ENCODE peak calls at places on chromosome 22, in nine cellular contexts. G is AG10803, Q is astrocyte of the spinal cord, K is mesothelial cell of epicardium, R is GM20000, U is mucosa of descending colon, N is endothelial cell, O is H9, E is DND-41. Z is an unnamed sample.

GRCh38 chr22:32932176-32932575 is 126.0 kb downstream of the SYN3 start:
- DNase-seq in U (no peak), G (peak), K (no peak), Q (no peak), N (no peak), O (no peak), R (no peak), E (no peak), Z (no peak)

GRCh38 chr22:41410311-41410751 is 28.6 kb downstream of the TEF start:
- DNase-seq in G (no peak), N (no peak), U (no peak), Q (no peak), K (no peak), O (no peak), R (no peak), E (no peak), Z (no peak)

GRCh38 chr22:47165998-47166397 is 403.5 kb downstream of the TBC1D22A start:
- DNase-seq in Q (no peak), R (no peak), U (peak), O (peak), K (no peak), G (no peak), N (no peak), E (no peak), Z (no peak)

GRCh38 chr22:29695129-29695926 is 24.5 kb upstream of the CABP7 start:
- DNase-seq in U (no peak), O (no peak), Q (no peak), E (no peak), G (no peak), K (no peak), N (no peak), R (no peak), Z (no peak)

GRCh38 chr22:27581688-27582087 is 219.9 kb downstream of the MN1 start:
- DNase-seq in Q (no peak), R (no peak), N (no peak), G (peak), K (no peak), O (no peak), E (no peak), U (peak), Z (no peak)

GRCh38 chr22:35306350-35306967 is 6.8 kb downstream of the TOM1 start:
- DNase-seq in K (no peak), Q (no peak), G (no peak), N (no peak), R (no peak), U (no peak), O (no peak), E (no peak), Z (no peak)

GRCh38 chr22:45997775-45998637 is 21.0 kb upstream of the WNT7B start:
- DNase-seq in E (no peak), O (no peak), K (no peak), Q (no peak), G (no peak), U (peak), R (no peak), N (no peak), Z (peak)

GRCh38 chr22:28063656-28064055 is 144.6 kb upstream of the PITPNB start:
- DNase-seq in U (no peak), E (no peak), N (no peak), O (no peak), K (no peak), Q (no peak), R (no peak), G (no peak), Z (no peak)

GRCh38 chr22:49994361-49995058 is 18.1 kb downstream of the IL17REL start:
- DNase-seq in K (no peak), E (no peak), U (peak), G (no peak), R (no peak), N (no peak), O (no peak), Q (no peak), Z (no peak)

GRCh38 chr22:27636716-27637503 is 164.6 kb downstream of the MN1 start:
- DNase-seq in G (no peak), K (no peak), E (no peak), Q (no peak), U (no peak), N (no peak), O (no peak), R (no peak), Z (no peak)

GRCh38 chr22:26466196-26466595 is 17.4 kb downstream of the HPS4 start:
- DNase-seq in Q (no peak), O (no peak), R (no peak), K (no peak), U (no peak), E (no peak), N (no peak), G (peak), Z (no peak)

GRCh38 chr22:46761017-46761416 is 1.4 kb upstream of the TBC1D22A start:
- DNase-seq in R (no peak), Q (no peak), K (no peak), N (no peak), U (no peak), O (no peak), E (no peak), G (no peak), Z (no peak)

GRCh38 chr22:41957941-41958556 is 6.1 kb downstream of the SMIM45 start:
- DNase-seq in U (peak), Q (no peak), K (no peak), G (no peak), N (no peak), E (no peak), R (no peak), O (no peak), Z (no peak)

GRCh38 chr22:30235687-30236170 is 10.8 kb downstream of the LIF start:
- DNase-seq in R (no peak), K (peak), G (peak), N (no peak), O (no peak), Q (peak), U (no peak), E (no peak), Z (no peak)

GRCh38 chr22:49569286-49570031 is 258.2 kb downstream of the BRD1 start:
- DNase-seq in O (peak), R (no peak), U (no peak), Q (no peak), E (no peak), K (no peak), G (no peak), N (no peak), Z (no peak)

GRCh38 chr22:31646186-31647019 is 15.6 kb downstream of the PISD start:
- DNase-seq in O (no peak), Q (peak), K (no peak), N (no peak), G (peak), E (no peak), R (peak), U (no peak), Z (no peak)

GRCh38 chr22:37870273-37870672 is 21.1 kb downstream of the EIF3L start:
- DNase-seq in N (no peak), U (no peak), G (peak), R (no peak), E (no peak), O (no peak), K (no peak), Q (no peak), Z (no peak)

GRCh38 chr22:37996515-37997246 is 12.3 kb upstream of the SOX10 start:
- DNase-seq in E (no peak), Q (no peak), O (no peak), U (peak), R (no peak), K (no peak), N (no peak), G (no peak), Z (no peak)

GRCh38 chr22:47618180-47618579 is 855.7 kb downstream of the TBC1D22A start:
- DNase-seq in O (no peak), R (no peak), E (no peak), U (no peak), N (no peak), K (peak), Q (no peak), G (no peak), Z (no peak)

GRCh38 chr22:49716441-49716840 is 111.2 kb downstream of the BRD1 start:
- DNase-seq in Q (no peak), O (no peak), U (no peak), K (no peak), E (no peak), N (no peak), G (no peak), R (no peak), Z (no peak)

GRCh38 chr22:44669725-44670027 is 32.3 kb upstream of the PRR5 start:
- DNase-seq in K (no peak), G (peak), Q (no peak), R (no peak), U (peak), N (peak), E (no peak), O (peak), Z (no peak)

GRCh38 chr22:48926663-48927062 is 901.0 kb downstream of the BRD1 start:
- DNase-seq in R (no peak), K (peak), Q (no peak), E (no peak), U (no peak), G (no peak), O (no peak), N (no peak), Z (no peak)

GRCh38 chr22:38315801-38316339 is 1.4 kb downstream of the CSNK1E start:
- DNase-seq in O (no peak), U (no peak), E (no peak), N (no peak), R (peak), K (no peak), Q (peak), G (peak), Z (peak)

GRCh38 chr22:25747245-25747944 is 5.4 kb downstream of the MYO18B start:
- DNase-seq in O (no peak), U (peak), Q (peak), K (no peak), R (no peak), G (peak), E (no peak), N (no peak), Z (no peak)

GRCh38 chr22:31084811-31085492 is 3.8 kb downstream of the SMTN start:
- DNase-seq in Q (peak), N (peak), O (peak), E (peak), G (peak), U (peak), R (peak), K (peak), Z (peak)

GRCh38 chr22:38192475-38192863 is 9.3 kb upstream of the MAFF start:
- DNase-seq in G (no peak), N (no peak), U (no peak), R (no peak), O (no peak), Q (no peak), E (no peak), K (no peak), Z (no peak)

GRCh38 chr22:45376703-45377102 is 36.7 kb downstream of the SMC1B start:
- DNase-seq in U (no peak), O (no peak), G (peak), K (no peak), N (no peak), E (no peak), Q (no peak), R (no peak), Z (peak)

GRCh38 chr22:43514476-43515157 is 102.8 kb downstream of the MPPED1 start:
- DNase-seq in R (no peak), G (no peak), K (no peak), Q (no peak), O (no peak), N (no peak), U (no peak), E (no peak), Z (no peak)

GRCh38 chr22:43516386-43516785 is 104.6 kb downstream of the MPPED1 start:
- DNase-seq in O (no peak), G (no peak), N (no peak), R (no peak), E (no peak), U (no peak), Q (no peak), K (no peak), Z (no peak)

GRCh38 chr22:43515411-43515810 is 103.6 kb downstream of the MPPED1 start:
- DNase-seq in R (no peak), K (no peak), O (no peak), Q (no peak), E (no peak), U (no peak), G (no peak), N (no peak), Z (no peak)

GRCh38 chr22:43516996-43517635 is 105.3 kb downstream of the MPPED1 start:
- DNase-seq in N (no peak), R (no peak), K (no peak), E (no peak), Q (no peak), U (no peak), G (no peak), O (no peak), Z (no peak)

DNA sequence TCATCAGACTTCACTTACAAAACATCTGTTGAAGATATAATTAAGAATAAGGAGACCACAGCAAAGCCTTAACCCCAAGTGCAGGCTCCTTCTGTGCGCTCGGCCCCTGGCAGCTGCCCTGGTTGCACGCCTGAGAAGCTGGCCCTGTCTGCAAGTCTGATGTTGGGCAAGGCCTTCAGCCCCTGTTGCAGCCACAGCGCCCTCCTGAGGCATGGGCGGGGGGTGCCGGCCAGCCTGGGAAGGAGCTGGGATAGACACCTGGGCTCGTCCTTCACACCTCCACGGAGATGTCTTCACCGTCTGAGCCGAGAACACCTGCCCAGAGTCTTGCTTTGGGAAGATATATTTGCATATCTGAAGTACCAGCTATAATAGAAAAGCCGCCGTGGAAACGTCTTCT is 104.1 kb downstream of the MPPED1 start:
- DNase-seq in U (no peak), R (no peak), E (no peak), Q (no peak), N (peak), G (no peak), O (peak), K (no peak), Z (no peak)
- TF ChIP-seq CTCF in U (no peak), R (no peak), E (no peak), Q (no peak), N (no peak), G (no peak), O (peak), K (no peak), Z (no peak)

GRCh38 chr22:23522642-23523251 is 57.3 kb downstream of the IGLL1 start:
- DNase-seq in E (peak), K (no peak), O (no peak), R (no peak), Q (peak), U (no peak), G (no peak), N (no peak), Z (no peak)

GRCh38 chr22:23520875-23521441 is 59.1 kb downstream of the IGLL1 start:
- DNase-seq in R (no peak), N (no peak), E (no peak), G (peak), U (peak), K (no peak), O (no peak), Q (peak), Z (no peak)

GRCh38 chr22:23519442-23520177 is 60.5 kb downstream of the IGLL1 start:
- DNase-seq in R (no peak), Q (no peak), E (no peak), U (no peak), N (no peak), G (no peak), O (no peak), K (no peak), Z (no peak)

GRCh38 chr22:23523746-23524145 is 56.3 kb downstream of the IGLL1 start:
- DNase-seq in Q (no peak), E (peak), U (no peak), N (no peak), G (no peak), K (no peak), O (no peak), R (no peak), Z (no peak)

DNA sequence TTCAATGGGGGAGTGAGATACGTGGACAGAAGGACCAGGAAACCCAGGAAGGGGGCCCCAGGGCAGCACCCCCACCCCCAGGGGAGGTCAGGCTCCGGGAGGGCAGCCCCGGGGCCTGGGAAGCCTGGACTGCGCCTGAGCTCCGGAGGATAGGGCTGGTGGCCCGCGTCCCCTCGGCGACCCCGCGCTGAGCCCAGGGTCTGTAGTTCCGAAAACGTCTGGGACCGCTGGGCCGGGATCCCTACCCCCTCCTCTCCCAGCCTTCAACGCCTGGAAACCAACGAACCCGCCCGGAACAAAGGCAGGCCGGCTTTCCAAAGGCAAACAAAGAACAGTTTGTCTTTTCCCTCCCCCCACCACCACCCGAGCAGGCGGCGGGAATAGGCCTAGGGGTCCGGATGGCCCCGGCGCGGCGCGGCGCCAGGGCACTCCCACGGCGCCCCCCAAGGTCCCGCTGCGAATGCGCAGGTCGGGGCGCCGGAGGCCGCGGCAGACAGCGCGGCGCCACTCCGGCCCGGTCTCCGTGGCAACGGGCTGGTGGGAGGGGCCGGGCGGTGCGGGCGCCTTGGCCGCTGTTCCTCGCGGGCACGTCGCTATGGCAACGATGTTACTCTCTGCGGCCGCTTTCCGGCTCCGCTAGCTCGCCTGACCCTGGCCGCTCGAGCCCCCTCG is 58.5 kb downstream of the IGLL1 start:
- DNase-seq in Q (peak), E (peak), G (peak), K (peak), O (peak), N (peak), R (peak), U (peak), Z (peak)
- TF ChIP-seq CTCF in Q (no peak), E (peak), G (no peak), K (no peak), O (peak), N (no peak), R (no peak), U (no peak), Z (no peak)

GRCh38 chr22:20430641-20431519 is 6.7 kb downstream of the SCARF2 start:
- DNase-seq in E (no peak), K (peak), Q (no peak), R (peak), N (peak), U (peak), G (peak), O (peak), Z (peak)

GRCh38 chr22:20431520-20432237 is 5.9 kb downstream of the SCARF2 start:
- DNase-seq in N (no peak), E (no peak), Q (no peak), U (no peak), K (no peak), R (peak), G (no peak), O (peak), Z (no peak)

GRCh38 chr22:20429254-20430100 is 8.1 kb downstream of the SCARF2 start:
- DNase-seq in G (no peak), O (peak), N (peak), R (peak), Q (no peak), E (peak), U (peak), K (no peak), Z (peak)

GRCh38 chr22:20428496-20429253 is 8.9 kb downstream of the SCARF2 start:
- DNase-seq in R (no peak), K (no peak), Q (no peak), O (no peak), G (no peak), E (no peak), U (peak), N (no peak), Z (no peak)

GRCh38 chr22:20430101-20430640 is 7.5 kb downstream of the SCARF2 start:
- DNase-seq in R (peak), K (no peak), G (no peak), N (no peak), U (no peak), O (peak), E (no peak), Q (no peak), Z (no peak)
- TF ChIP-seq CTCF in R (no peak), K (no peak), G (no peak), N (no peak), U (no peak), O (no peak), E (no peak), Q (no peak), Z (no peak)

GRCh38 chr22:17009640-17010291 is 1.7 kb upstream of the GAB4 start:
- DNase-seq in R (no peak), Q (no peak), U (no peak), K (no peak), G (no peak), E (no peak), O (no peak), N (no peak), Z (no peak)
- TF ChIP-seq CTCF in R (no peak), Q (no peak), U (no peak), K (no peak), G (no peak), E (peak), O (peak), N (no peak), Z (peak)

GRCh38 chr22:21938906-21939305 is 13.7 kb downstream of the PPM1F start:
- DNase-seq in N (no peak), U (no peak), E (no peak), G (no peak), K (no peak), Q (no peak), R (no peak), O (no peak), Z (no peak)

GRCh38 chr22:21938071-21938822 is 14.4 kb downstream of the PPM1F start:
- DNase-seq in G (peak), Q (peak), O (peak), E (peak), R (peak), N (peak), U (peak), K (peak), Z (peak)

GRCh38 chr22:21937821-21938070 is 14.9 kb downstream of the PPM1F start:
- DNase-seq in Q (no peak), E (no peak), G (peak), K (no peak), R (no peak), O (no peak), N (no peak), U (no peak), Z (no peak)

GRCh38 chr22:21940521-21940920 is 12.1 kb downstream of the PPM1F start:
- DNase-seq in O (no peak), Q (no peak), G (no peak), U (no peak), R (no peak), K (no peak), N (no peak), E (no peak), Z (peak)

GRCh38 chr22:21939392-21940319 is 13.0 kb downstream of the PPM1F start:
- DNase-seq in N (no peak), U (no peak), K (no peak), R (no peak), E (no peak), O (no peak), Q (no peak), G (no peak), Z (peak)
- TF ChIP-seq CTCF in N (peak), U (no peak), K (no peak), R (no peak), E (peak), O (no peak), Q (no peak), G (no peak), Z (no peak)

GRCh38 chr22:43152001-43152354 is 619 bp downstream of the TSPO start:
- DNase-seq in Q (no peak), E (no peak), K (no peak), O (no peak), G (no peak), R (peak), U (no peak), N (no peak), Z (peak)

GRCh38 chr22:43152355-43153071 is 1.2 kb downstream of the TSPO start:
- DNase-seq in Q (peak), U (peak), E (peak), K (no peak), R (peak), G (peak), N (no peak), O (no peak), Z (no peak)

GRCh38 chr22:43150731-43151206 is 590 bp upstream of the TSPO start:
- DNase-seq in K (no peak), E (no peak), N (no peak), U (peak), G (no peak), O (peak), R (no peak), Q (no peak), Z (no peak)

GRCh38 chr22:43153916-43154315 is 2.6 kb downstream of the TSPO start:
- DNase-seq in O (no peak), Q (no peak), R (no peak), E (no peak), K (no peak), N (no peak), G (no peak), U (no peak), Z (no peak)

GRCh38 chr22:43151251-43152000 is at the start of gene TSPO:
- DNase-seq in E (peak), Q (peak), N (peak), K (peak), O (peak), U (peak), R (peak), G (peak), Z (peak)
- TF ChIP-seq CTCF in E (no peak), Q (no peak), N (no peak), K (no peak), O (no peak), U (no peak), R (no peak), G (no peak), Z (no peak)